ENCODE peak calls at places on chromosomes 7 and 10, in seven cellular contexts. M is HCT116, B is K562, A is GM12878, R is GM23338, L is SK-N-SH, N is HepG2. G is an unnamed sample.
A peak's percentile ranks its signal among the peaks of the same experiment; 100 is the strongest.

GRCh38 chr7:28840515-28841125 is 117.5 kb downstream of the TRIL start:
- DNase-seq in B (no peak), L (peak; percentile 50), M (peak; percentile 7), R (peak; percentile 58), N (no peak), A (no peak), G (no peak)

GRCh38 chr7:8295638-8296361 is 33.8 kb upstream of the ICA1 start:
- DNase-seq in A (peak; percentile 43), L (peak; percentile 71), N (peak; percentile 80), M (peak; percentile 89), B (peak; percentile 50), R (peak; percentile 96), G (peak; percentile 81)

GRCh38 chr7:20229652-20230500 is 12.7 kb upstream of the MACC1 start:
- DNase-seq in L (no peak), B (no peak), R (no peak), N (no peak), A (no peak), M (no peak), G (no peak)

GRCh38 chr7:22660732-22661131 is 66.3 kb upstream of the IL6 start:
- DNase-seq in M (no peak), L (no peak), A (no peak), R (peak; percentile 77), B (peak; percentile 37), N (peak; percentile 4), G (no peak)

GRCh38 chr7:33905389-33906032 is at the start of gene BMPER:
- DNase-seq in M (no peak), B (no peak), N (no peak), A (no peak), R (peak; percentile 89), L (peak; percentile 79), G (no peak)

GRCh38 chr10:101394522-101395133 is 40.7 kb downstream of the BTRC start:
- DNase-seq in L (no peak), B (no peak), M (no peak), A (no peak), N (no peak), R (no peak), G (no peak)

GRCh38 chr7:142983825-142984224 is 21.7 kb upstream of the KEL start:
- DNase-seq in M (no peak), B (no peak), L (no peak), A (no peak), N (no peak), R (no peak), G (no peak)

GRCh38 chr10:72063703-72064391 is 24.5 kb downstream of the SPOCK2 start:
- DNase-seq in R (no peak), A (no peak), L (no peak), M (no peak), N (no peak), B (no peak), G (peak; percentile 10)

GRCh38 chr7:46558482-46559193 is 637.6 kb upstream of the IGFBP3 start:
- DNase-seq in L (no peak), M (no peak), A (no peak), N (no peak), B (no peak), R (no peak), G (no peak)

GRCh38 chr10:84008878-84009277 is 130.4 kb upstream of the GHITM start:
- DNase-seq in B (peak; percentile 85), N (no peak), A (no peak), L (peak; percentile 42), R (peak; percentile 73), M (peak; percentile 21), G (no peak)

GRCh38 chr7:34596887-34597286 is 61.1 kb upstream of the NPSR1 start:
- DNase-seq in N (peak; percentile 15), R (peak; percentile 52), M (peak; percentile 13), A (no peak), B (no peak), L (peak; percentile 3), G (no peak)

GRCh38 chr10:11285171-11285570 is 267.5 kb downstream of the CELF2 start:
- DNase-seq in M (no peak), A (no peak), L (no peak), R (no peak), B (no peak), N (no peak), G (no peak)

GRCh38 chr10:11810313-11810766 is 12.8 kb upstream of the PROSER2 start:
- DNase-seq in B (no peak), M (no peak), A (no peak), N (peak; percentile 70), L (no peak), R (no peak), G (no peak)

GRCh38 chr7:150890853-150891584 is 38.7 kb downstream of the AOC1 start:
- DNase-seq in R (no peak), M (no peak), A (no peak), N (no peak), L (no peak), B (no peak), G (no peak)

GRCh38 chr7:50710441-50711154 is 72.1 kb downstream of the GRB10 start:
- DNase-seq in M (no peak), L (no peak), A (no peak), B (no peak), R (no peak), N (no peak), G (no peak)

GRCh38 chr10:24561453-24561852 is 162.2 kb downstream of the ARHGAP21 start:
- DNase-seq in N (no peak), R (no peak), B (no peak), A (no peak), L (no peak), M (no peak), G (no peak)

GRCh38 chr7:47313564-47313963 is 268.3 kb downstream of the TNS3 start:
- DNase-seq in N (no peak), R (no peak), M (no peak), B (no peak), A (no peak), L (no peak), G (no peak)

GRCh38 chr7:2521952-2522591 is 2.5 kb downstream of the LFNG start:
- DNase-seq in M (no peak), A (no peak), B (no peak), N (no peak), L (no peak), R (no peak), G (no peak)

GRCh38 chr7:44077681-44078091 is 4.6 kb downstream of the POLM start:
- DNase-seq in R (no peak), M (no peak), N (no peak), B (no peak), A (no peak), L (no peak), G (no peak)

GRCh38 chr10:68826764-68827591 is at the start of gene STOX1:
- DNase-seq in L (peak; percentile 94), B (peak; percentile 92), A (no peak), N (peak; percentile 43), R (peak; percentile 86), M (peak; percentile 44), G (no peak)

GRCh38 chr10:24331457-24331856 is 122.5 kb downstream of the KIAA1217 start:
- DNase-seq in A (no peak), B (no peak), M (no peak), L (no peak), R (peak; percentile 47), N (no peak), G (no peak)

GRCh38 chr7:151794508-151795167 is 82.3 kb downstream of the PRKAG2 start:
- DNase-seq in A (no peak), N (no peak), R (peak; percentile 31), L (no peak), M (no peak), B (no peak), G (no peak)

GRCh38 chr7:132437730-132438129 is 138.5 kb downstream of the PLXNA4 start:
- DNase-seq in N (no peak), L (no peak), B (no peak), A (no peak), M (no peak), R (no peak), G (no peak)

GRCh38 chr10:52488606-52489485 is 174.8 kb downstream of the DKK1 start:
- DNase-seq in R (peak; percentile 63), A (no peak), M (no peak), N (peak; percentile 46), B (peak; percentile 14), L (peak; percentile 38), G (no peak)

GRCh38 chr7:15801565-15801964 is 115.1 kb upstream of the MEOX2 start:
- DNase-seq in A (no peak), R (peak; percentile 6), M (no peak), N (no peak), B (no peak), L (no peak), G (no peak)

DNA sequence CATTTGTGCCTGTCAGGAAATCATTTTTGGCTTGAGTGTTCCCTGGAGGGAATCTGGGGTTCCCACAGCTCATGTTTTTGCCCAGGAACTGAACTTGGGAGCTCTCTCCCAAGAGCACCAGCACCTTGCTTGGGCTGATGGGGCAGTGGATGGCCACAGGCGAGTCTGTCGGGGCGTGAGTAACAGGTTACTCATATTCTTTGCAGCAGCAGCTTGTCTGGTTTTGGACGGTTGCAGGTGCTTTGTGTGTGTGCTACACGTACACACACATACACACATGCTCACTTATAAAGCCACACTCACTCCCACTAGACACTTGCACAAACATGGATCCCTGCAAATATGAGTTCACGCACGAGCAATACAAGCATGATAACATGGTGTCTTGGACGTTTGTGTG is 2.9 kb upstream of the PALD1 start:
- DNase-seq in A (no peak), M (no peak), B (no peak), N (no peak), R (no peak), L (no peak), G (no peak)
- TF ChIP-seq REST in A (no peak), M (no peak), B (no peak), N (no peak), R (no peak), L (no peak), G (no peak)

GRCh38 chr10:123869015-123869414 is 22.6 kb downstream of the CPXM2 start:
- DNase-seq in N (no peak), R (no peak), A (no peak), B (no peak), M (no peak), L (no peak), G (no peak)
- H3K4me1 ChIP-seq in N (peaks cover 9% of the 10 kb centered on the region), R (peaks cover 5% of the 10 kb centered on the region), A (no peaks in the 10 kb centered on the region), B (no peaks in the 10 kb centered on the region), M (no peaks in the 10 kb centered on the region), L (no peaks in the 10 kb centered on the region), G (peaks cover 3% of the 10 kb centered on the region)

DNA sequence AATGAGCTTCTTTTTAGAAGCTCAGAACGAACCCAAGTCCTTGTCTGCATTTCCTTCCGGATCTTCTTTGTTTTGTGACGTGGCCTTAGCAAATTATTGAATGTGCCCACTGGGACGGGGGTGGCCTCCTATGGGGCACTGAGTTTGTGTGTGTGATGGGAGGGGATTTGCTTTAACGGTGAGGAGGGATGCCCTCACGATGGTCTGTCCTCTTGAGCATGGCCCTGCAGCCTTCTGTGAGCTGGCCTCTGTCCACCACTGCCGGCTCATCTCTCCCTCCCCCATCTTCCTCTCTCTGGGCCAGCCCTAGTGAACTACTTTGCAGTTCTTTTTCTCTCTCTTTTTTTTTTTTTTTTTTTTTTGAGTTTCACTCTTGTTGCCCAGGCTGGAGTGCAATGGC is 62.9 kb upstream of the MKRN1 start:
- DNase-seq in N (no peak), L (no peak), R (no peak), A (no peak), B (no peak), M (no peak), G (no peak)
- TF ChIP-seq POLR2AphosphoS5 in N (no peak), L (no peak), R (no peak), A (no peak), B (no peak), M (no peak), G (no peak)

DNA sequence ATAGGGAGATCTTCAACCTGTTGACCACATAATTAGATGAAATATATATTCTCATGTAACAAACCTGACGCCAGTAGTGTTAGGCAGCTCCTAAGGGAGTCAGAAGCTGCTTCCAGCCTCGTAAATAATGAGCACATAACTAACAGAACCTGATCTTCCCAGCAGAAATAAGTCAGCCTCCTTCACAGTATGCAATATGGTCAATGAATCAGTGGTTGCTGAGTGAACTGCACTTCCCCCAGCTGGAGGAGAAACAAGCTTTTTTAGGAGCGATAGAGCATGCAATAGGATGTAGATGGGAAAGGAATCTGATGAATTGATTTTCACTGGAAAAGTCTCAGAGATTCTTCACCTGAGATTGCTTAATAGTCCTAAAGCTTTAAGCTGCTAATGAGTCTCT is 337.2 kb upstream of the LRGUK start:
- DNase-seq in M (no peak), R (peak; percentile 21), L (no peak), B (no peak), N (no peak), A (no peak), G (no peak)
- TF ChIP-seq REST in M (no peak), R (no peak), L (no peak), B (no peak), N (no peak), A (no peak), G (no peak)

G was measured in Panc1.